ENCODE peak calls at places on chromosomes 5 and 9, in six cellular contexts. One of them, this sample, is unnamed.
A peak's percentile ranks its signal among the peaks of the same experiment; 100 is the strongest.

GRCh38 chr5:154755361-154756202 is at the start of gene LARP1:
- DNase-seq in IMR-90: peak; percentile 19
- DNase-seq in left ventricle myocardium inferior: peak; percentile 46
- DNase-seq in HCT116: no peak
- DNase-seq in colonic mucosa: peak; percentile 40
- DNase-seq in CD8-positive, alpha-beta T cell: no peak
- DNase-seq in this sample: no peak

GRCh38 chr9:133184971-133185370 is 21.3 kb upstream of the GBGT1 start:
- DNase-seq in colonic mucosa: peak; percentile 55
- DNase-seq in HCT116: peak; percentile 64
- DNase-seq in CD8-positive, alpha-beta T cell: peak; percentile 22
- DNase-seq in IMR-90: peak; percentile 62
- DNase-seq in left ventricle myocardium inferior: no peak
- DNase-seq in this sample: peak; percentile 46

GRCh38 chr5:103218164-103218563 is 40.4 kb upstream of the MACIR start:
- DNase-seq in HCT116: no peak
- DNase-seq in colonic mucosa: no peak
- DNase-seq in CD8-positive, alpha-beta T cell: no peak
- DNase-seq in IMR-90: peak; percentile 87
- DNase-seq in left ventricle myocardium inferior: no peak
- DNase-seq in this sample: peak; percentile 42

GRCh38 chr9:31210982-31211570 is 1173.4 kb upstream of the ACO1 start:
- DNase-seq in left ventricle myocardium inferior: no peak
- DNase-seq in HCT116: no peak
- DNase-seq in IMR-90: no peak
- DNase-seq in CD8-positive, alpha-beta T cell: peak; percentile 0
- DNase-seq in colonic mucosa: no peak
- DNase-seq in this sample: no peak

GRCh38 chr5:94832685-94833084 is 214.2 kb downstream of the SLF1 start:
- DNase-seq in CD8-positive, alpha-beta T cell: no peak
- DNase-seq in left ventricle myocardium inferior: no peak
- DNase-seq in colonic mucosa: no peak
- DNase-seq in HCT116: no peak
- DNase-seq in IMR-90: no peak
- DNase-seq in this sample: no peak

GRCh38 chr5:140780512-140780911 is 5.4 kb upstream of the PCDHA1 start:
- DNase-seq in colonic mucosa: no peak
- DNase-seq in CD8-positive, alpha-beta T cell: no peak
- DNase-seq in HCT116: no peak
- DNase-seq in left ventricle myocardium inferior: no peak
- DNase-seq in IMR-90: no peak
- DNase-seq in this sample: no peak

GRCh38 chr9:127116088-127116726 is 6.2 kb downstream of the ANGPTL2 start:
- DNase-seq in colonic mucosa: no peak
- DNase-seq in IMR-90: no peak
- DNase-seq in left ventricle myocardium inferior: no peak
- DNase-seq in HCT116: no peak
- DNase-seq in CD8-positive, alpha-beta T cell: no peak
- DNase-seq in this sample: no peak

GRCh38 chr9:134264169-134264568 is 62.1 kb upstream of the RXRA start:
- DNase-seq in IMR-90: no peak
- DNase-seq in HCT116: no peak
- DNase-seq in colonic mucosa: no peak
- DNase-seq in CD8-positive, alpha-beta T cell: no peak
- DNase-seq in left ventricle myocardium inferior: no peak
- DNase-seq in this sample: no peak

GRCh38 chr5:174063092-174063756 is 17.7 kb downstream of the NSG2 start:
- DNase-seq in CD8-positive, alpha-beta T cell: no peak
- DNase-seq in colonic mucosa: no peak
- DNase-seq in IMR-90: no peak
- DNase-seq in left ventricle myocardium inferior: no peak
- DNase-seq in HCT116: no peak
- DNase-seq in this sample: no peak

GRCh38 chr5:147098233-147098790 is 136.5 kb upstream of the STK32A start:
- DNase-seq in CD8-positive, alpha-beta T cell: no peak
- DNase-seq in left ventricle myocardium inferior: no peak
- DNase-seq in colonic mucosa: peak; percentile 31
- DNase-seq in HCT116: peak; percentile 42
- DNase-seq in IMR-90: peak; percentile 34
- DNase-seq in this sample: no peak

DNA sequence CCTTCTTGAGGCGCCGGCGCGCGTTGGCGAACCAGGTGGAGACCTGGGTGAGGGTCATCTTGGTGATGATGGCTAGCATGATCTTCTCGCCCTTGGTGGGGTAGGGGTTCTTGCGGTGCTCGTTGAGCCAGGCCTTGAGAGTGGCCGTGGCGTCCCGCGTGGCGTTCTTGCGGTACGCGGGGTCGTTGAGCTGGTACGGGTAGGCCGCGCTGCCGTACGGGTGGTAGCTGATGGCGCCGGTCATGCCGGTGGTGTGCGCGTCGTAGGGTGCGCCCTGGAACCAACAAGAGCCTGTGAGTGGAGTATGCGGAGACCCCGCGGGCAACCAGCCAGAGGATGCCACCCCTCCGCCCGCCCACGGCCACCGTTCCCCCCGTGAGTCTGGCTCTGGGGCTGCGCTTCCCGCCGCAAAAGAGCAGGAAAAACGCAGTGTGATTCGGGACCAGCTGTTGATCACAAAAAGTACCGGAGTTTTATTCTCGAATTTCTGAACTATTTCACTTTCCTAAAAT is 1.9 kb downstream of the IRX2 start:
- DNase-seq in colonic mucosa: no peak
- DNase-seq in IMR-90: no peak
- DNase-seq in CD8-positive, alpha-beta T cell: no peak
- DNase-seq in left ventricle myocardium inferior: no peak
- DNase-seq in HCT116: no peak
- DNase-seq in this sample: peak; percentile 55
- H3K27me3 ChIP-seq in colonic mucosa: peaks cover 79% of the 10 kb centered on the region
- H3K27me3 ChIP-seq in IMR-90: peaks cover 34% of the 10 kb centered on the region
- H3K27me3 ChIP-seq in CD8-positive, alpha-beta T cell: peaks cover 19% of the 10 kb centered on the region
- H3K27me3 ChIP-seq in left ventricle myocardium inferior: peaks cover 98% of the 10 kb centered on the region
- H3K27me3 ChIP-seq in HCT116: no peaks in the 10 kb centered on the region
- H3K27me3 ChIP-seq in this sample: peaks cover under 1% of the 10 kb centered on the region

GRCh38 chr9:98522487-98522886 is 186.2 kb downstream of the GABBR2 start:
- DNase-seq in IMR-90: no peak
- DNase-seq in left ventricle myocardium inferior: no peak
- DNase-seq in HCT116: no peak
- DNase-seq in CD8-positive, alpha-beta T cell: no peak
- DNase-seq in colonic mucosa: no peak
- DNase-seq in this sample: no peak

GRCh38 chr9:98520221-98520920 is 188.4 kb downstream of the GABBR2 start:
- DNase-seq in CD8-positive, alpha-beta T cell: no peak
- DNase-seq in colonic mucosa: no peak
- DNase-seq in HCT116: no peak
- DNase-seq in IMR-90: peak; percentile 86
- DNase-seq in left ventricle myocardium inferior: no peak
- DNase-seq in this sample: no peak

GRCh38 chr9:98519641-98520040 is 189.1 kb downstream of the GABBR2 start:
- DNase-seq in colonic mucosa: no peak
- DNase-seq in HCT116: no peak
- DNase-seq in left ventricle myocardium inferior: no peak
- DNase-seq in IMR-90: no peak
- DNase-seq in CD8-positive, alpha-beta T cell: no peak
- DNase-seq in this sample: no peak

GRCh38 chr9:98521141-98521540 is 187.6 kb downstream of the GABBR2 start:
- DNase-seq in HCT116: no peak
- DNase-seq in IMR-90: peak; percentile 92
- DNase-seq in left ventricle myocardium inferior: no peak
- DNase-seq in colonic mucosa: no peak
- DNase-seq in CD8-positive, alpha-beta T cell: no peak
- DNase-seq in this sample: peak; percentile 23

DNA sequence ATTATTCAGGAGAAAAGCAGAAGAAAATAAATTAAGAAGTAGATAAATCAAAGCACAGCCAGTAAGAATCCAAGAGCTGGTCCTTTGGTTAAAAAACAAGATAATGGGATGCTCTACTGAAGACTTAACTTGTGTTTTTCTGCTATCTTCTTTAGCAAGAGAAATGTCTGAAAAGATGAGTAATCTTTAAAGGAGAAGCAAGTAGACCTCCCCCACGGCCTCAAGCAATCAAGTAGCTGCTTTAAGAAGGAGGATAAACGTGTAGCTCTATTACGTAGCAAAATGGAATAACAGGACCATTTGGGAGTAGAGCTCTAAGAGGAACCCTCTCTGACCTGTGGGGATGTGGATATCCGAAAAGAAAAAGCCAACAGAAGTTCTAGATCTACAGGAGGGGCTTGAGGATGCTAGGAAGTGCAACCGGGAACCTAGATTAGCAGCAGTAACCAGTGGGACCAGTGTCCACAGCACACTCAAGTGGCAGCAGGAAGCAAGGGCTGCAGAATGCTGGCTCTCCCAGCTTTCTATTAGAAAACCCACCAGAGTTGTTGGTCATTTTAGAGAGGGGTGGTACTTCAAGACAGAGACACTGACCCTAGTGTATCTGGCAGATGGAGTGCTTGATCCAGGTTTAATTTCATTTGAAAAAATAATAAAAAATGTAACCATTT is 185.4 kb downstream of the GABBR2 start:
- DNase-seq in CD8-positive, alpha-beta T cell: no peak
- DNase-seq in colonic mucosa: no peak
- DNase-seq in IMR-90: peak; percentile 62
- DNase-seq in left ventricle myocardium inferior: no peak
- DNase-seq in HCT116: no peak
- DNase-seq in this sample: peak; percentile 16
- TF ChIP-seq CTCF in CD8-positive, alpha-beta T cell: no peak
- TF ChIP-seq CTCF in colonic mucosa: no peak
- TF ChIP-seq CTCF in IMR-90: peak; percentile 42
- TF ChIP-seq CTCF in left ventricle myocardium inferior: no peak
- TF ChIP-seq CTCF in HCT116: peak; percentile 30
- TF ChIP-seq CTCF in this sample: peak; percentile 47

GRCh38 chr9:88996046-88997005 is 5.1 kb downstream of the S1PR3 start:
- DNase-seq in IMR-90: no peak
- DNase-seq in left ventricle myocardium inferior: no peak
- DNase-seq in colonic mucosa: no peak
- DNase-seq in HCT116: no peak
- DNase-seq in CD8-positive, alpha-beta T cell: no peak
- DNase-seq in this sample: no peak
- H3K4me1 ChIP-seq in IMR-90: peaks cover 27% of the 10 kb centered on the region
- H3K4me1 ChIP-seq in left ventricle myocardium inferior: peaks cover 88% of the 10 kb centered on the region
- H3K4me1 ChIP-seq in colonic mucosa: no peaks in the 10 kb centered on the region
- H3K4me1 ChIP-seq in HCT116: peaks cover 8% of the 10 kb centered on the region
- H3K4me1 ChIP-seq in CD8-positive, alpha-beta T cell: peaks cover 13% of the 10 kb centered on the region
- H3K4me1 ChIP-seq in this sample: no peaks in the 10 kb centered on the region

GRCh38 chr5:172049226-172049796 is 42.9 kb upstream of the FBXW11 start:
- DNase-seq in CD8-positive, alpha-beta T cell: no peak
- DNase-seq in colonic mucosa: no peak
- DNase-seq in HCT116: no peak
- DNase-seq in left ventricle myocardium inferior: no peak
- DNase-seq in IMR-90: no peak
- DNase-seq in this sample: no peak

GRCh38 chr5:172052454-172053236 is 46.2 kb upstream of the FBXW11 start:
- DNase-seq in left ventricle myocardium inferior: peak; percentile 70
- DNase-seq in HCT116: no peak
- DNase-seq in IMR-90: peak; percentile 86
- DNase-seq in colonic mucosa: no peak
- DNase-seq in CD8-positive, alpha-beta T cell: no peak
- DNase-seq in this sample: no peak

GRCh38 chr5:172050070-172050469 is 43.6 kb upstream of the FBXW11 start:
- DNase-seq in IMR-90: no peak
- DNase-seq in left ventricle myocardium inferior: no peak
- DNase-seq in colonic mucosa: no peak
- DNase-seq in CD8-positive, alpha-beta T cell: no peak
- DNase-seq in HCT116: no peak
- DNase-seq in this sample: no peak

GRCh38 chr5:172054611-172055153 is 48.2 kb upstream of the FBXW11 start:
- DNase-seq in left ventricle myocardium inferior: no peak
- DNase-seq in CD8-positive, alpha-beta T cell: no peak
- DNase-seq in IMR-90: no peak
- DNase-seq in HCT116: no peak
- DNase-seq in colonic mucosa: no peak
- DNase-seq in this sample: no peak

DNA sequence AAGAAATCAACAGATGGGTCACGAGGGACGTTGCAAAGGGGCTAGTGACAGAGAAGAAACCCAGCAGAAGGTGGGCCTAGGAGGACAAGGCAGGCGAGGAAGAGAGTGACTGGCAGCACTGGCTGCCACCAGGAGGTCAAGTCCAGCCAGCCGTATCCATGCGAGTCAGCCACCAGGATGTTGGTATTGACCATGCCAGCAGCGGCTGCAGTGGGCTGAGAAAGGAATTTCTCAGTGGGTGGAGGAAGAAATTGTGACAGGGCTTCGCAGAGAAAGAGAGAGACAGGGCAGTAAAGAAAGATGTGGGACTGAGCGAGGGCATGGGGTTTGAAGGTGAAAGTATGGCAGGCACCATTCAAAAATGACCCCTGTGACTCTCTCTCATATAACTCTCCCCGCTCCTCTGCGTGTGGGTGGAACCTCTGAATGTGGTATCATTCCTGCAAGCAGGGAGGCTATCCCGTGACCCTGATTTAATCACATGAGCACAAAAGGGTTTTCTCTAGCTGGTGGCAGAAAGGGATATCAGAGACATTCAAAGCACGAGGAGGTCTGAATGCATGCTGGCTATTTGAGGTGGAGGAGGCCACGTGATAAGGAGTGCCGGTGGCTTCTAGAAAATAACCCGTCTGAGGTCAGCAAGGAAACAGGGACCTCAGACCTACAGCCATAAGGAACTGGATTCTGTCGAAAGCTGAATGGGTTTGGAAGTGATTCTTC is 45.4 kb upstream of the FBXW11 start:
- DNase-seq in left ventricle myocardium inferior: no peak
- DNase-seq in colonic mucosa: no peak
- DNase-seq in IMR-90: no peak
- DNase-seq in HCT116: no peak
- DNase-seq in CD8-positive, alpha-beta T cell: no peak
- DNase-seq in this sample: no peak
- H3K27me3 ChIP-seq in left ventricle myocardium inferior: no peaks in the 10 kb centered on the region
- H3K27me3 ChIP-seq in colonic mucosa: no peaks in the 10 kb centered on the region
- H3K27me3 ChIP-seq in IMR-90: no peaks in the 10 kb centered on the region
- H3K27me3 ChIP-seq in HCT116: no peaks in the 10 kb centered on the region
- H3K27me3 ChIP-seq in CD8-positive, alpha-beta T cell: no peaks in the 10 kb centered on the region
- H3K27me3 ChIP-seq in this sample: no peaks in the 10 kb centered on the region

DNA sequence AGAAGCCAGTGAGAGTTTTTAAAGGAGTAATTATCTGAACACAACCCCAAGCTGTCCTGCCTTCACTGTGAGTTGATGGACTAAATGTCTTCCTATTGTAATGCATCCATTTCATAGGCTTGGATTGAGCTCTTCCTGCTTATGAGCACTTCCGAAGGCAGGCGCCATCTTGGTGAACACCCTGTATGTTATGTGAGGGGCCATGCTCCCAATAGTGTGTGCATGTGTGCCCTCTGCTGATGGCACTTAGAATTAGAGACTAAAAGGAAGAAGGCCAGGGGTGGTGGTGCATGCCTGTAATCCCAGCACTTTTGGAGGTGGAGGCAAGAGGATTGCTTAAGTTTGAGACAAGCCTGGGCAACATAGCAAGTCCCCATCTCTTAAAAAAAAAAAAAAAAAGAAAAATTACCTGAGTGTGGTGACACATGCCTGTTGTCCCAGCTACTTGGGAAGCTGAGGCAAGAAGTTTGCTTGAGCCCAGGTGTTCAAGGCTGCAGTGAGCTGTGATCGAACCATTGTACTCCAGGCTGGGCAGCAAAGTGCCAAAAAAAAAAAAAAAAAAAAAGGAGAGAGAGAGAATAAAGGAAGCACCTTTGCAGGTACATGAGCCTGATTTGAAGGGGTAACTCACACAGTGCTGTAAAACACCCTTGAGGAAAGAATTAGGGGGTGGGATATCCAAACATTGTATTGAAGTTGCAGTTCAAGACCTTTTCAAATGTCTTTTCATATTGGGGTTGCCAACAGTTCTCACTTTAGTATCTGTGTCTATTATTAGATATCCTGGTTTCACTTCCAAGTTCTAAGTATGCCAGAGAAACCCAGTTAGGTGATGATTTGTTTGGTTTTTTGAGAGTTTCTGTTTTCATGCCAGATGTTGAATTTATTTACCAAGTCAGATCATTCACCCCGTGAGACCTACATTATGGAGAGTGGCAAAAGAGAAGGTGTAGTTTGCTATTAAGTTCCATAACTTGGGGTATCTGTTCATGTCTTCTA is 64.8 kb downstream of the C9orf152 start:
- DNase-seq in colonic mucosa: no peak
- DNase-seq in left ventricle myocardium inferior: no peak
- DNase-seq in HCT116: no peak
- DNase-seq in IMR-90: no peak
- DNase-seq in CD8-positive, alpha-beta T cell: no peak
- DNase-seq in this sample: no peak
- TF ChIP-seq CTCF in colonic mucosa: no peak
- TF ChIP-seq CTCF in left ventricle myocardium inferior: no peak
- TF ChIP-seq CTCF in HCT116: peak; percentile 20
- TF ChIP-seq CTCF in IMR-90: peak; percentile 7
- TF ChIP-seq CTCF in CD8-positive, alpha-beta T cell: no peak
- TF ChIP-seq CTCF in this sample: peak; percentile 28

This sample was measured in foreskin keratinocyte.